ENCODE peak calls at places on chromosomes 16 and 17, in six cellular contexts. I, E, Z, L, Y and Q are unnamed samples.
A peak's percentile ranks its signal among the peaks of the same experiment; 100 is the strongest.

GRCh38 chr16:14193316-14193871 is 122.3 kb downstream of the MRTFB start:
- DNase-seq in I (no peak), E (peak; percentile 63), Z (peak; percentile 34), L (no peak), Y (peak; percentile 57), Q (no peak)

GRCh38 chr17:78486228-78486802 is 90.9 kb downstream of the DNAH17 start:
- DNase-seq in I (no peak), E (no peak), Z (no peak), L (no peak), Y (no peak), Q (peak; percentile 84)

GRCh38 chr17:751269-752001 is 629 bp downstream of the GEMIN4 start:
- DNase-seq in I (no peak), E (peak; percentile 62), Z (peak; percentile 74), L (no peak), Y (peak; percentile 72), Q (no peak)

GRCh38 chr17:2883544-2884203 is 87.4 kb downstream of the RAP1GAP2 start:
- DNase-seq in I (no peak), E (no peak), Z (no peak), L (no peak), Y (no peak), Q (no peak)

GRCh38 chr16:84084570-84085270 is 32.0 kb downstream of the MBTPS1 start:
- DNase-seq in I (peak; percentile 49), E (peak; percentile 85), Z (peak; percentile 66), L (no peak), Y (peak; percentile 86), Q (no peak)

GRCh38 chr17:51720439-51720838 is 438.1 kb downstream of the CA10 start:
- DNase-seq in I (no peak), E (no peak), Z (no peak), L (no peak), Y (no peak), Q (no peak)

GRCh38 chr17:47694018-47694817 is at the start of gene TBKBP1:
- DNase-seq in I (peak; percentile 63), E (peak; percentile 54), Z (peak; percentile 86), L (no peak), Y (peak; percentile 67), Q (no peak)

GRCh38 chr16:86298166-86299131 is 211.9 kb upstream of the FOXF1 start:
- DNase-seq in I (no peak), E (no peak), Z (no peak), L (no peak), Y (no peak), Q (no peak)

GRCh38 chr17:27808629-27809028 is 8.3 kb upstream of the NOS2 start:
- DNase-seq in I (no peak), E (peak; percentile 48), Z (no peak), L (no peak), Y (peak; percentile 48), Q (no peak)

GRCh38 chr16:84367750-84368320 is 503 bp upstream of the ATP2C2 start:
- DNase-seq in I (no peak), E (no peak), Z (no peak), L (no peak), Y (no peak), Q (no peak)

GRCh38 chr17:15947331-15947730 is 2.4 kb downstream of the ADORA2B start:
- DNase-seq in I (no peak), E (no peak), Z (peak; percentile 38), L (no peak), Y (no peak), Q (no peak)

GRCh38 chr17:76191891-76192290 is 48.4 kb downstream of the RNF157 start:
- DNase-seq in I (no peak), E (peak; percentile 62), Z (no peak), L (no peak), Y (peak; percentile 63), Q (no peak)

GRCh38 chr17:43661699-43662431 is at the start of gene MEOX1:
- DNase-seq in I (no peak), E (peak; percentile 42), Z (no peak), L (no peak), Y (peak; percentile 72), Q (no peak)

GRCh38 chr17:66447159-66447558 is 144.7 kb downstream of the PRKCA start:
- DNase-seq in I (no peak), E (no peak), Z (no peak), L (no peak), Y (no peak), Q (no peak)

GRCh38 chr17:1003972-1004768 is 7.2 kb downstream of the TIMM22 start:
- DNase-seq in I (no peak), E (no peak), Z (no peak), L (peak; percentile 71), Y (peak; percentile 34), Q (no peak)

GRCh38 chr17:49548506-49549310 is 27.0 kb upstream of the NXPH3 start:
- DNase-seq in I (no peak), E (peak; percentile 64), Z (peak; percentile 12), L (no peak), Y (peak; percentile 76), Q (no peak)

DNA sequence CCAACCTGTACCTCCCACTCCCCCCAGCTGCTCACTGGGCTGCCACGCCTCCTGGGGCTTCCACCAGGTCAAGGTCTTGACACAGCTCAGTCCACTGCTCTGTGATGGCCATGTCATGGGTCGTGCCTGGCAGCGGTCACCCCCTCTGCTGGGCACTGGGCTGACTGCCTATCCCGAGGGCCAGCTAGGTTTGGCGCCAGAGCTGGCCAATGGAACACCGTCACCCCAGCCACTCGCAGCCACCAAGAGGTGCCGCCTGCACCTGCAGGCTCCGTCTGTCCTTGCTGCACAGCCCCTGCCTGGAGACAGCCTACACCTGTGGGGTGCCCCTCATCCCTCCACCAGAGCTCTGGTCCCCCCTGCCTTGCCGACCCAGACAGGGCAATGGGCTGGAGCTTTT is 4.5 kb upstream of the RAB40C start:
- DNase-seq in I (no peak), E (no peak), Z (no peak), L (no peak), Y (no peak), Q (no peak)
- TF ChIP-seq CTCF in I (no peak), E (no peak), Z (no peak), L (no peak), Y (no peak), Q (no peak)

GRCh38 chr17:29617481-29618271 is 5.0 kb downstream of the CORO6 start:
- DNase-seq in I (no peak), E (peak; percentile 85), Z (peak; percentile 90), L (peak; percentile 76), Y (peak; percentile 88), Q (no peak)
- TF ChIP-seq CTCF in I (peak; percentile 81), E (peak; percentile 89), Z (peak; percentile 73), L (peak; percentile 24), Y (peak; percentile 87), Q (peak; percentile 73)

GRCh38 chr17:41507315-41507880 is 2.0 kb upstream of the KRT13 start:
- DNase-seq in I (no peak), E (no peak), Z (no peak), L (no peak), Y (no peak), Q (no peak)
- TF ChIP-seq CTCF in I (no peak), E (no peak), Z (no peak), L (no peak), Y (no peak), Q (no peak)

DNA sequence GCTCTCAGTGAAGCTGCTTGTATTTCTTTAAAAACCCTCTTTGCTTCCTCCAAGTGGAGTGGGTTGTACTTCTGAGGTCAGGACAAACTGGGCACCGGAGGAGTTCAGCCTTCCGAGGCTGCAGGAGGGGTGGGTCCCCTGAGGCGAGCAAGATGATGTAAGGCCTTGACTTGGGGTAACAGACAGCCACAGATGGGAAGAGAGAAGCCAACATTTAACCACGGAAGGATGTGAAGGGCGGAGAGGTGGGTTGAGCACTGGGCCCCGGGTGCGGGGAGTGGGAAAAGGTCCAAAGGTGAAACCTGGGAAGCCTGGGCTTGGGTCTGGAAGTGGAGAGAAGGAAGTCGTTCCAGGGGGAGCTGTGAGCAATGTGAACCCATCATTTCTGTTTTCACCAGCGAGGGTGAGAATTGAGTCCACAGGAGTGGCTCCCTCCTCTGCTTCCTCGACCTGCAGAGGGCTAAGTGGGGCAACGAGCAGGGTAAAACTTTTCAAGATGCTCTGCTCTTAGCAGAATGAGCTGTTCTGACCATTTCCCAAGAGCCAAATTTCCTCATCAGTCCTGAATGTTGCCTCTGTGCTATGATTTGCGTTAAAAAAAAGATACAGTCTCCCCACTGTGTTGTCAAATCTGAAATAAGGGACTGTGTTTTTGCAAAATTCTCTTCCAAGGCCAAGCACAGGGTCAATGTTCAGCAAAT is 137.7 kb upstream of the CRHR1 start:
- DNase-seq in I (no peak), E (no peak), Z (no peak), L (no peak), Y (no peak), Q (no peak)
- TF ChIP-seq CTCF in I (no peak), E (no peak), Z (no peak), L (no peak), Y (no peak), Q (no peak)

GRCh38 chr17:17873450-17873991 is 36.7 kb upstream of the SREBF1 start:
- DNase-seq in I (no peak), E (no peak), Z (no peak), L (no peak), Y (no peak), Q (no peak)

GRCh38 chr17:17880577-17881196 is 43.9 kb upstream of the SREBF1 start:
- DNase-seq in I (no peak), E (no peak), Z (no peak), L (peak; percentile 61), Y (no peak), Q (no peak)

GRCh38 chr17:17874478-17874877 is 37.7 kb upstream of the SREBF1 start:
- DNase-seq in I (no peak), E (no peak), Z (no peak), L (no peak), Y (no peak), Q (no peak)

GRCh38 chr17:17876959-17877547 is 40.3 kb upstream of the SREBF1 start:
- DNase-seq in I (no peak), E (no peak), Z (no peak), L (peak; percentile 88), Y (no peak), Q (peak; percentile 85)

GRCh38 chr17:17877548-17878358 is 41.0 kb upstream of the SREBF1 start:
- DNase-seq in I (no peak), E (no peak), Z (no peak), L (peak; percentile 91), Y (no peak), Q (peak; percentile 94)
- TF ChIP-seq CTCF in I (no peak), E (no peak), Z (no peak), L (no peak), Y (no peak), Q (peak; percentile 27)

GRCh38 chr17:33521784-33522183 is 228.7 kb upstream of the ASIC2 start:
- DNase-seq in I (no peak), E (no peak), Z (no peak), L (no peak), Y (peak; percentile 38), Q (no peak)
- TF ChIP-seq CTCF in I (peak; percentile 91), E (peak; percentile 8), Z (no peak), L (no peak), Y (peak; percentile 32), Q (no peak)